ENCODE peak calls at places on chromosomes 6 and 20, in eight cellular contexts. W, I, M, Q, S, Z, V and D are unnamed samples.

GRCh38 chr6:138795809-138796469 is at the start of gene ECT2L:
- DNase-seq in V (peak), I (no peak), W (peak), S (peak), Z (peak), M (no peak), Q (no peak), D (no peak)

GRCh38 chr6:108689279-108690161 is 128.8 kb downstream of the FOXO3 start:
- DNase-seq in W (no peak), Z (peak), M (peak), S (peak), V (no peak), Q (no peak), I (no peak), D (no peak)

GRCh38 chr6:127630800-127631199 is 53.8 kb downstream of the C6orf58 start:
- DNase-seq in S (no peak), W (no peak), I (no peak), Z (no peak), V (no peak), M (no peak), Q (no peak), D (no peak)

GRCh38 chr6:41208439-41209106 is 7.6 kb upstream of the TREML2 start:
- DNase-seq in Q (no peak), Z (no peak), I (no peak), M (no peak), W (no peak), V (no peak), S (peak), D (no peak)

GRCh38 chr20:40536866-40537265 is 152.2 kb downstream of the MAFB start:
- DNase-seq in V (no peak), S (no peak), M (no peak), I (no peak), W (no peak), Q (no peak), Z (no peak), D (no peak)

GRCh38 chr6:72950114-72950860 is 275.0 kb downstream of the KHDC1L start:
- DNase-seq in V (no peak), W (no peak), I (no peak), Q (no peak), Z (peak), M (no peak), S (no peak), D (no peak)

GRCh38 chr6:4776967-4777925 is 1.0 kb downstream of the CDYL start:
- DNase-seq in Z (peak), W (peak), V (no peak), S (no peak), Q (no peak), I (peak), M (peak), D (no peak)

GRCh38 chr6:79833264-79833663 is 114.1 kb downstream of the ELOVL4 start:
- DNase-seq in V (peak), M (no peak), Z (peak), Q (no peak), W (peak), S (no peak), I (no peak), D (no peak)

GRCh38 chr20:62030834-62031434 is 34.7 kb downstream of the TAF4 start:
- DNase-seq in M (no peak), Z (no peak), V (no peak), I (peak), Q (no peak), S (no peak), W (no peak), D (no peak)

GRCh38 chr6:127026247-127026646 is 92.2 kb upstream of the RSPO3 start:
- DNase-seq in W (no peak), Z (peak), Q (no peak), V (no peak), S (no peak), I (no peak), M (no peak), D (no peak)

GRCh38 chr20:40467703-40468411 is 221.2 kb downstream of the MAFB start:
- DNase-seq in W (no peak), I (no peak), Z (no peak), S (no peak), V (no peak), Q (no peak), M (no peak), D (no peak)

GRCh38 chr6:96856822-96857221 is 19.5 kb upstream of the GPR63 start:
- DNase-seq in W (no peak), Q (no peak), M (no peak), S (no peak), I (no peak), Z (no peak), V (no peak), D (no peak)

GRCh38 chr20:21432911-21433310 is 35.6 kb upstream of the NKX2-4 start:
- DNase-seq in Z (no peak), I (no peak), S (no peak), Q (no peak), M (no peak), W (no peak), V (no peak), D (no peak)

GRCh38 chr6:149686230-149686629 is 31.7 kb downstream of the LATS1 start:
- DNase-seq in V (no peak), M (peak), I (no peak), W (no peak), Z (no peak), S (no peak), Q (no peak), D (no peak)